ENCODE peak calls at places on chromosomes 1 and 21, in eight cellular contexts. Q, S, M, W, R, K, P and B are unnamed samples.

GRCh38 chr1:205610036-205610435 is 21.8 kb downstream of the ELK4 start:
- DNase-seq in Q (peak), S (no peak), M (no peak), W (no peak), R (no peak), K (no peak), P (no peak), B (no peak)

GRCh38 chr1:15799928-15800835 is 7.3 kb downstream of the UQCRHL start:
- DNase-seq in Q (peak), S (no peak), M (peak), W (peak), R (peak), K (peak), P (peak), B (no peak)

GRCh38 chr1:183163311-183163710 is 22.8 kb upstream of the LAMC2 start:
- DNase-seq in Q (peak), S (no peak), M (no peak), W (no peak), R (peak), K (no peak), P (no peak), B (no peak)

GRCh38 chr1:2917284-2917683 is 104.0 kb upstream of the ACTRT2 start:
- DNase-seq in Q (no peak), S (no peak), M (no peak), W (no peak), R (no peak), K (no peak), P (no peak), B (no peak)

GRCh38 chr1:14371806-14372497 is 226.5 kb upstream of the KAZN start:
- DNase-seq in Q (no peak), S (no peak), M (no peak), W (no peak), R (no peak), K (no peak), P (no peak), B (no peak)

GRCh38 chr1:27876341-27877114 is 4.2 kb downstream of the THEMIS2 start:
- DNase-seq in Q (no peak), S (peak), M (no peak), W (no peak), R (no peak), K (no peak), P (no peak), B (no peak)

GRCh38 chr21:46561448-46562095 is 43.3 kb downstream of the S100B start:
- DNase-seq in Q (no peak), S (no peak), M (no peak), W (no peak), R (no peak), K (no peak), P (no peak), B (no peak)

GRCh38 chr1:223482766-223483165 is 89.6 kb downstream of the CCDC185 start:
- DNase-seq in Q (no peak), S (no peak), M (no peak), W (no peak), R (no peak), K (no peak), P (peak), B (no peak)

GRCh38 chr1:109904105-109904817 is 6.4 kb upstream of the CSF1 start:
- DNase-seq in Q (no peak), S (peak), M (no peak), W (no peak), R (no peak), K (no peak), P (no peak), B (no peak)

GRCh38 chr1:218553197-218553596 is 208.1 kb downstream of the TGFB2 start:
- DNase-seq in Q (no peak), S (no peak), M (no peak), W (no peak), R (peak), K (no peak), P (no peak), B (no peak)

GRCh38 chr21:39040494-39041110 is 142.6 kb downstream of the PSMG1 start:
- DNase-seq in Q (peak), S (no peak), M (no peak), W (no peak), R (no peak), K (no peak), P (no peak), B (no peak)

GRCh38 chr1:230308039-230308438 is 118.1 kb downstream of the PGBD5 start:
- DNase-seq in Q (peak), S (peak), M (no peak), W (peak), R (peak), K (no peak), P (no peak), B (no peak)

GRCh38 chr1:23793861-23794731 is 3.2 kb downstream of the LYPLA2 start:
- DNase-seq in Q (no peak), S (peak), M (no peak), W (no peak), R (no peak), K (no peak), P (no peak), B (no peak)

GRCh38 chr21:39141502-39141901 is 41.7 kb downstream of the PSMG1 start:
- DNase-seq in Q (no peak), S (no peak), M (no peak), W (no peak), R (no peak), K (no peak), P (no peak), B (no peak)

GRCh38 chr1:153488731-153489130 is 28.3 kb upstream of the S100A7 start:
- DNase-seq in Q (no peak), S (no peak), M (no peak), W (no peak), R (no peak), K (no peak), P (no peak), B (no peak)

GRCh38 chr21:34807881-34808568 is 139.2 kb downstream of the CLIC6 start:
- DNase-seq in Q (peak), S (peak), M (no peak), W (no peak), R (peak), K (no peak), P (peak), B (no peak)

GRCh38 chr1:18976096-18976495 is 19.6 kb upstream of the IFFO2 start:
- DNase-seq in Q (no peak), S (no peak), M (no peak), W (no peak), R (no peak), K (no peak), P (no peak), B (no peak)

GRCh38 chr1:221987860-221988520 is 246.1 kb upstream of the DUSP10 start:
- DNase-seq in Q (no peak), S (no peak), M (no peak), W (no peak), R (peak), K (no peak), P (peak), B (no peak)

GRCh38 chr1:50108497-50109073 is at the start of gene ELAVL4:
- DNase-seq in Q (no peak), S (no peak), M (no peak), W (peak), R (no peak), K (no peak), P (peak), B (no peak)

GRCh38 chr21:45448810-45449657 is 44.1 kb downstream of the COL18A1 start:
- DNase-seq in Q (no peak), S (peak), M (no peak), W (no peak), R (no peak), K (no peak), P (no peak), B (no peak)

GRCh38 chr1:215900684-215901083 is 333.6 kb downstream of the KCTD3 start:
- DNase-seq in Q (no peak), S (no peak), M (no peak), W (no peak), R (no peak), K (no peak), P (no peak), B (no peak)

GRCh38 chr1:95369985-95370670 is 136.1 kb downstream of the RWDD3 start:
- DNase-seq in Q (no peak), S (no peak), M (no peak), W (no peak), R (no peak), K (no peak), P (peak), B (no peak)

GRCh38 chr1:228996286-228996685 is 261.0 kb downstream of the RHOU start:
- DNase-seq in Q (no peak), S (peak), M (no peak), W (no peak), R (no peak), K (no peak), P (no peak), B (no peak)

GRCh38 chr21:33101300-33102005 is 31.5 kb downstream of the OLIG1 start:
- DNase-seq in Q (no peak), S (no peak), M (no peak), W (peak), R (no peak), K (no peak), P (peak), B (no peak)

GRCh38 chr1:65420590-65421340 is at the start of the genes LEPR and LEPROT:
- DNase-seq in Q (no peak), S (no peak), M (no peak), W (peak), R (no peak), K (no peak), P (no peak), B (no peak)

GRCh38 chr1:117631361-117631760 is 25.5 kb downstream of the TENT5C start:
- DNase-seq in Q (no peak), S (peak), M (no peak), W (peak), R (no peak), K (no peak), P (no peak), B (no peak)

GRCh38 chr1:38173848-38174247 is 127.3 kb upstream of the POU3F1 start:
- DNase-seq in Q (no peak), S (no peak), M (no peak), W (no peak), R (no peak), K (no peak), P (no peak), B (no peak)

GRCh38 chr1:167683226-167683625 is 38.6 kb upstream of the MPZL1 start:
- DNase-seq in Q (no peak), S (no peak), M (no peak), W (no peak), R (no peak), K (no peak), P (no peak), B (no peak)